ENCODE peak calls at places on chromosome 3, in nine cellular contexts. One of them, this sample, is unnamed.

GRCh38 chr3:63845215-63845614 is 18.4 kb downstream of the THOC7 start:
- DNase-seq in kidney tubule cell: no peak
- DNase-seq in neural progenitor cell: no peak
- DNase-seq in cardiac fibroblast: no peak
- DNase-seq in amniotic stem cell: no peak
- DNase-seq in fibroblast of pulmonary artery: peak; percentile 5
- DNase-seq in stimulated activated CD4-positive, alpha-beta T cell treated with anti-CD3 and anti-CD28 coated beads, Interleukin-2, amount 100 ng/mL, for 48 hours: no peak
- DNase-seq in NCI-H1694: no peak
- DNase-seq in cerebellum: no peak
- DNase-seq in this sample: no peak

GRCh38 chr3:24128195-24129005 is 183.3 kb downstream of the NR1D2 start:
- DNase-seq in stimulated activated CD4-positive, alpha-beta T cell treated with anti-CD3 and anti-CD28 coated beads, Interleukin-2, amount 100 ng/mL, for 48 hours: no peak
- DNase-seq in cardiac fibroblast: peak; percentile 86
- DNase-seq in fibroblast of pulmonary artery: peak; percentile 67
- DNase-seq in kidney tubule cell: no peak
- DNase-seq in neural progenitor cell: no peak
- DNase-seq in cerebellum: peak; percentile 20
- DNase-seq in NCI-H1694: no peak
- DNase-seq in amniotic stem cell: no peak
- DNase-seq in this sample: no peak

GRCh38 chr3:160870327-160870726 is 114.3 kb downstream of the PPM1L start:
- DNase-seq in stimulated activated CD4-positive, alpha-beta T cell treated with anti-CD3 and anti-CD28 coated beads, Interleukin-2, amount 100 ng/mL, for 48 hours: no peak
- DNase-seq in neural progenitor cell: peak; percentile 16
- DNase-seq in fibroblast of pulmonary artery: no peak
- DNase-seq in amniotic stem cell: no peak
- DNase-seq in kidney tubule cell: no peak
- DNase-seq in cardiac fibroblast: no peak
- DNase-seq in cerebellum: peak; percentile 20
- DNase-seq in NCI-H1694: no peak
- DNase-seq in this sample: no peak

GRCh38 chr3:170953736-170954135 is 45.3 kb upstream of the EIF5A2 start:
- DNase-seq in stimulated activated CD4-positive, alpha-beta T cell treated with anti-CD3 and anti-CD28 coated beads, Interleukin-2, amount 100 ng/mL, for 48 hours: no peak
- DNase-seq in fibroblast of pulmonary artery: no peak
- DNase-seq in cerebellum: no peak
- DNase-seq in kidney tubule cell: no peak
- DNase-seq in NCI-H1694: no peak
- DNase-seq in neural progenitor cell: peak; percentile 3
- DNase-seq in amniotic stem cell: no peak
- DNase-seq in cardiac fibroblast: no peak
- DNase-seq in this sample: no peak

GRCh38 chr3:186871403-186871924 is 29.0 kb downstream of the ADIPOQ start:
- DNase-seq in cardiac fibroblast: no peak
- DNase-seq in amniotic stem cell: no peak
- DNase-seq in neural progenitor cell: no peak
- DNase-seq in NCI-H1694: no peak
- DNase-seq in stimulated activated CD4-positive, alpha-beta T cell treated with anti-CD3 and anti-CD28 coated beads, Interleukin-2, amount 100 ng/mL, for 48 hours: no peak
- DNase-seq in fibroblast of pulmonary artery: peak; percentile 29
- DNase-seq in cerebellum: no peak
- DNase-seq in kidney tubule cell: no peak
- DNase-seq in this sample: no peak

GRCh38 chr3:160577551-160578195 is 12.3 kb upstream of the KPNA4 start:
- DNase-seq in amniotic stem cell: no peak
- DNase-seq in stimulated activated CD4-positive, alpha-beta T cell treated with anti-CD3 and anti-CD28 coated beads, Interleukin-2, amount 100 ng/mL, for 48 hours: no peak
- DNase-seq in fibroblast of pulmonary artery: peak; percentile 34
- DNase-seq in NCI-H1694: no peak
- DNase-seq in neural progenitor cell: peak; percentile 42
- DNase-seq in kidney tubule cell: peak; percentile 41
- DNase-seq in cerebellum: no peak
- DNase-seq in cardiac fibroblast: peak; percentile 28
- DNase-seq in this sample: no peak

GRCh38 chr3:155884292-155884691 is 13.8 kb downstream of the GMPS start:
- DNase-seq in fibroblast of pulmonary artery: no peak
- DNase-seq in stimulated activated CD4-positive, alpha-beta T cell treated with anti-CD3 and anti-CD28 coated beads, Interleukin-2, amount 100 ng/mL, for 48 hours: no peak
- DNase-seq in NCI-H1694: no peak
- DNase-seq in amniotic stem cell: no peak
- DNase-seq in kidney tubule cell: no peak
- DNase-seq in cerebellum: no peak
- DNase-seq in cardiac fibroblast: no peak
- DNase-seq in neural progenitor cell: no peak
- DNase-seq in this sample: no peak

GRCh38 chr3:104526901-104527401 is 839.8 kb upstream of the ALCAM start:
- DNase-seq in cardiac fibroblast: no peak
- DNase-seq in cerebellum: no peak
- DNase-seq in neural progenitor cell: no peak
- DNase-seq in kidney tubule cell: peak; percentile 41
- DNase-seq in NCI-H1694: no peak
- DNase-seq in amniotic stem cell: no peak
- DNase-seq in fibroblast of pulmonary artery: no peak
- DNase-seq in stimulated activated CD4-positive, alpha-beta T cell treated with anti-CD3 and anti-CD28 coated beads, Interleukin-2, amount 100 ng/mL, for 48 hours: no peak
- DNase-seq in this sample: no peak

GRCh38 chr3:192571197-192571791 is 156.0 kb downstream of the FGF12 start:
- DNase-seq in cerebellum: peak; percentile 42
- DNase-seq in stimulated activated CD4-positive, alpha-beta T cell treated with anti-CD3 and anti-CD28 coated beads, Interleukin-2, amount 100 ng/mL, for 48 hours: no peak
- DNase-seq in kidney tubule cell: peak; percentile 62
- DNase-seq in neural progenitor cell: no peak
- DNase-seq in cardiac fibroblast: peak; percentile 56
- DNase-seq in NCI-H1694: peak; percentile 37
- DNase-seq in fibroblast of pulmonary artery: peak; percentile 56
- DNase-seq in amniotic stem cell: peak; percentile 1
- DNase-seq in this sample: peak; percentile 77

GRCh38 chr3:36429986-36430485 is 49.7 kb downstream of the STAC start:
- DNase-seq in amniotic stem cell: no peak
- DNase-seq in cardiac fibroblast: no peak
- DNase-seq in stimulated activated CD4-positive, alpha-beta T cell treated with anti-CD3 and anti-CD28 coated beads, Interleukin-2, amount 100 ng/mL, for 48 hours: no peak
- DNase-seq in NCI-H1694: no peak
- DNase-seq in neural progenitor cell: no peak
- DNase-seq in cerebellum: no peak
- DNase-seq in kidney tubule cell: no peak
- DNase-seq in fibroblast of pulmonary artery: no peak
- DNase-seq in this sample: no peak

GRCh38 chr3:103644450-103644849 is 1209.6 kb downstream of the ZPLD1 start:
- DNase-seq in neural progenitor cell: no peak
- DNase-seq in cerebellum: no peak
- DNase-seq in NCI-H1694: no peak
- DNase-seq in stimulated activated CD4-positive, alpha-beta T cell treated with anti-CD3 and anti-CD28 coated beads, Interleukin-2, amount 100 ng/mL, for 48 hours: no peak
- DNase-seq in kidney tubule cell: no peak
- DNase-seq in cardiac fibroblast: no peak
- DNase-seq in fibroblast of pulmonary artery: no peak
- DNase-seq in amniotic stem cell: no peak
- DNase-seq in this sample: no peak

GRCh38 chr3:170179444-170179843 is 2.1 kb downstream of the PHC3 start:
- DNase-seq in fibroblast of pulmonary artery: no peak
- DNase-seq in kidney tubule cell: no peak
- DNase-seq in neural progenitor cell: no peak
- DNase-seq in stimulated activated CD4-positive, alpha-beta T cell treated with anti-CD3 and anti-CD28 coated beads, Interleukin-2, amount 100 ng/mL, for 48 hours: no peak
- DNase-seq in cerebellum: no peak
- DNase-seq in NCI-H1694: no peak
- DNase-seq in cardiac fibroblast: no peak
- DNase-seq in amniotic stem cell: no peak
- DNase-seq in this sample: no peak

GRCh38 chr3:7630925-7631324 is 770.0 kb downstream of the GRM7 start:
- DNase-seq in kidney tubule cell: peak; percentile 45
- DNase-seq in neural progenitor cell: peak; percentile 8
- DNase-seq in cardiac fibroblast: peak; percentile 71
- DNase-seq in NCI-H1694: no peak
- DNase-seq in stimulated activated CD4-positive, alpha-beta T cell treated with anti-CD3 and anti-CD28 coated beads, Interleukin-2, amount 100 ng/mL, for 48 hours: no peak
- DNase-seq in amniotic stem cell: no peak
- DNase-seq in cerebellum: no peak
- DNase-seq in fibroblast of pulmonary artery: peak; percentile 68
- DNase-seq in this sample: peak; percentile 87

GRCh38 chr3:133734305-133734704 is 11.9 kb upstream of the TF start:
- DNase-seq in neural progenitor cell: no peak
- DNase-seq in cardiac fibroblast: no peak
- DNase-seq in amniotic stem cell: no peak
- DNase-seq in fibroblast of pulmonary artery: no peak
- DNase-seq in NCI-H1694: no peak
- DNase-seq in stimulated activated CD4-positive, alpha-beta T cell treated with anti-CD3 and anti-CD28 coated beads, Interleukin-2, amount 100 ng/mL, for 48 hours: no peak
- DNase-seq in cerebellum: no peak
- DNase-seq in kidney tubule cell: no peak
- DNase-seq in this sample: no peak

GRCh38 chr3:176430244-176430893 is 766.9 kb downstream of the TBL1XR1 start:
- DNase-seq in cardiac fibroblast: peak; percentile 68
- DNase-seq in amniotic stem cell: no peak
- DNase-seq in NCI-H1694: peak; percentile 28
- DNase-seq in cerebellum: peak; percentile 41
- DNase-seq in stimulated activated CD4-positive, alpha-beta T cell treated with anti-CD3 and anti-CD28 coated beads, Interleukin-2, amount 100 ng/mL, for 48 hours: no peak
- DNase-seq in neural progenitor cell: peak; percentile 33
- DNase-seq in kidney tubule cell: peak; percentile 41
- DNase-seq in fibroblast of pulmonary artery: peak; percentile 67
- DNase-seq in this sample: no peak

GRCh38 chr3:178719036-178719635 is 182.9 kb downstream of the KCNMB2 start:
- DNase-seq in fibroblast of pulmonary artery: peak; percentile 24
- DNase-seq in cerebellum: no peak
- DNase-seq in neural progenitor cell: no peak
- DNase-seq in cardiac fibroblast: peak; percentile 50
- DNase-seq in kidney tubule cell: no peak
- DNase-seq in amniotic stem cell: no peak
- DNase-seq in stimulated activated CD4-positive, alpha-beta T cell treated with anti-CD3 and anti-CD28 coated beads, Interleukin-2, amount 100 ng/mL, for 48 hours: no peak
- DNase-seq in NCI-H1694: no peak
- DNase-seq in this sample: no peak

GRCh38 chr3:30768703-30769550 is 125.5 kb downstream of the GADL1 start:
- DNase-seq in kidney tubule cell: peak; percentile 69
- DNase-seq in neural progenitor cell: peak; percentile 81
- DNase-seq in stimulated activated CD4-positive, alpha-beta T cell treated with anti-CD3 and anti-CD28 coated beads, Interleukin-2, amount 100 ng/mL, for 48 hours: peak; percentile 68
- DNase-seq in fibroblast of pulmonary artery: peak; percentile 77
- DNase-seq in amniotic stem cell: peak; percentile 54
- DNase-seq in cardiac fibroblast: peak; percentile 72
- DNase-seq in NCI-H1694: peak; percentile 6
- DNase-seq in cerebellum: peak; percentile 15
- DNase-seq in this sample: peak; percentile 84

GRCh38 chr3:80190051-80190450 is 422.3 kb upstream of the ROBO1 start:
- DNase-seq in NCI-H1694: no peak
- DNase-seq in neural progenitor cell: no peak
- DNase-seq in cardiac fibroblast: peak; percentile 92
- DNase-seq in kidney tubule cell: peak; percentile 82
- DNase-seq in fibroblast of pulmonary artery: peak; percentile 94
- DNase-seq in cerebellum: no peak
- DNase-seq in stimulated activated CD4-positive, alpha-beta T cell treated with anti-CD3 and anti-CD28 coated beads, Interleukin-2, amount 100 ng/mL, for 48 hours: no peak
- DNase-seq in amniotic stem cell: no peak
- DNase-seq in this sample: peak; percentile 27

GRCh38 chr3:8658326-8659212 is 14.0 kb upstream of the SSUH2 start:
- DNase-seq in kidney tubule cell: peak; percentile 77
- DNase-seq in stimulated activated CD4-positive, alpha-beta T cell treated with anti-CD3 and anti-CD28 coated beads, Interleukin-2, amount 100 ng/mL, for 48 hours: no peak
- DNase-seq in NCI-H1694: no peak
- DNase-seq in cerebellum: no peak
- DNase-seq in fibroblast of pulmonary artery: peak; percentile 72
- DNase-seq in cardiac fibroblast: peak; percentile 89
- DNase-seq in amniotic stem cell: no peak
- DNase-seq in neural progenitor cell: no peak
- DNase-seq in this sample: peak; percentile 68